ENCODE peak calls at places on chromosomes 16 and 17, in nine cellular contexts. S is left ventricle myocardium inferior; G is activated B cell treated with CpG ODN at 0.5 μM for 24 hours; X is ecto neural progenitor cell; T is activated CD4-positive, alpha-beta T cell treated with anti-CD3 and anti-CD28 coated beads, Interleukin-2, amount 50 U/mL, for 4 hours; I is memory B cell; O is SJSA1; R is NCI-H1694 treated with DMSO at 0.1 percent for 48 hours; M is GM06990. U is an unnamed sample.

GRCh38 chr17:57561072-57561861 is 183.8 kb downstream of the CCDC182 start:
- DNase-seq in O (no peak), S (no peak), M (no peak), T (no peak), X (no peak), R (no peak), G (no peak), I (no peak), U (no peak)

GRCh38 chr16:50816901-50817555 is 75.1 kb downstream of the CYLD start:
- DNase-seq in T (no peak), O (peak), R (no peak), X (peak), S (no peak), G (no peak), M (no peak), I (no peak), U (no peak)

GRCh38 chr16:25063102-25063501 is 47.9 kb upstream of the ARHGAP17 start:
- DNase-seq in X (no peak), S (no peak), R (no peak), T (no peak), O (no peak), I (no peak), G (no peak), M (no peak), U (no peak)

GRCh38 chr16:50006954-50007353 is 18.1 kb upstream of the CNEP1R1 start:
- DNase-seq in M (no peak), O (no peak), I (no peak), G (no peak), X (no peak), S (no peak), T (no peak), R (no peak), U (no peak)

GRCh38 chr16:57976331-57976796 is 5.4 kb upstream of the CNGB1 start:
- DNase-seq in T (no peak), I (no peak), S (no peak), M (no peak), X (no peak), O (no peak), G (no peak), R (no peak), U (no peak)

GRCh38 chr17:32494621-32495346 is 8.0 kb downstream of the CDK5R1 start:
- DNase-seq in G (no peak), T (no peak), O (no peak), I (no peak), S (no peak), M (no peak), R (peak), X (no peak), U (no peak)

GRCh38 chr16:69397821-69398521 is 12.2 kb upstream of the TERF2 start:
- DNase-seq in X (peak), T (no peak), O (peak), G (no peak), R (peak), S (no peak), M (no peak), I (no peak), U (peak)

GRCh38 chr16:4496305-4496704 is 20.1 kb downstream of the HMOX2 start:
- DNase-seq in T (no peak), S (no peak), O (peak), I (no peak), R (no peak), M (no peak), G (no peak), X (no peak), U (peak)

GRCh38 chr16:1899641-1900451 is 18.4 kb downstream of the HS3ST6 start:
- DNase-seq in X (no peak), O (no peak), M (no peak), S (no peak), G (no peak), T (no peak), R (no peak), I (no peak), U (no peak)

GRCh38 chr17:60941028-60941427 is 263.4 kb downstream of the BCAS3 start:
- DNase-seq in M (no peak), I (no peak), R (no peak), S (peak), O (no peak), T (no peak), X (no peak), G (no peak), U (peak)

GRCh38 chr17:12316021-12316420 is 295.3 kb downstream of the MAP2K4 start:
- DNase-seq in M (no peak), S (no peak), I (no peak), O (no peak), T (no peak), R (no peak), G (no peak), X (no peak), U (peak)

GRCh38 chr16:89801800-89802199 is 14.6 kb downstream of the FANCA start:
- DNase-seq in X (no peak), O (no peak), M (no peak), T (no peak), S (no peak), I (no peak), R (peak), G (no peak), U (no peak)

GRCh38 chr17:60641810-60642220 is 35.8 kb upstream of the BCAS3 start:
- DNase-seq in M (peak), O (peak), X (peak), G (no peak), T (peak), R (peak), S (no peak), I (peak), U (peak)

GRCh38 chr17:57166803-57167202 is 81.8 kb downstream of the AKAP1 start:
- DNase-seq in I (no peak), S (no peak), M (no peak), X (no peak), T (no peak), O (no peak), G (no peak), R (no peak), U (no peak)

GRCh38 chr16:49116873-49117272 is 164.8 kb downstream of the CBLN1 start:
- DNase-seq in O (no peak), X (no peak), S (no peak), I (no peak), R (no peak), G (no peak), M (no peak), T (no peak), U (peak)

GRCh38 chr16:88445583-88445960 is 7.5 kb upstream of the ZFPM1 start:
- DNase-seq in R (no peak), M (no peak), G (no peak), S (no peak), O (no peak), X (no peak), T (no peak), I (no peak), U (no peak)

GRCh38 chr17:44820631-44821196 is 9.4 kb downstream of the GJC1 start:
- DNase-seq in G (no peak), X (no peak), R (peak), O (peak), I (no peak), M (no peak), T (no peak), S (no peak), U (peak)

GRCh38 chr17:57577751-57578607 is 167.1 kb downstream of the CCDC182 start:
- DNase-seq in S (peak), R (peak), T (no peak), G (no peak), I (no peak), X (peak), M (no peak), O (peak), U (peak)

GRCh38 chr17:44132275-44132821 is 8.9 kb upstream of the HDAC5 start:
- DNase-seq in X (no peak), M (no peak), I (no peak), S (no peak), O (no peak), T (no peak), G (no peak), R (no peak), U (peak)

GRCh38 chr17:246851-247421 is 65.5 kb upstream of the DOC2B start:
- DNase-seq in R (no peak), X (no peak), I (no peak), M (no peak), T (no peak), G (no peak), S (peak), O (no peak), U (no peak)

GRCh38 chr16:50924759-50925545 is 183.1 kb downstream of the CYLD start:
- DNase-seq in S (no peak), X (no peak), O (no peak), M (no peak), I (no peak), T (no peak), G (no peak), R (no peak), U (no peak)

GRCh38 chr17:62860962-62861873 is 53.1 kb upstream of the MARCHF10 start:
- DNase-seq in R (no peak), X (peak), S (no peak), I (no peak), O (no peak), T (no peak), G (no peak), M (no peak), U (no peak)

GRCh38 chr16:82832861-82833260 is 206.1 kb downstream of the CDH13 start:
- DNase-seq in I (no peak), O (no peak), R (peak), G (no peak), T (no peak), S (no peak), M (no peak), X (no peak), U (peak)

GRCh38 chr17:64773836-64774761 is 112.0 kb upstream of the SMURF2 start:
- DNase-seq in T (no peak), G (no peak), S (no peak), I (no peak), O (peak), R (no peak), X (peak), M (peak), U (peak)

GRCh38 chr17:50149425-50150353 is 788 bp downstream of the PPP1R9B start:
- DNase-seq in S (peak), X (peak), G (peak), R (no peak), T (peak), O (peak), M (peak), I (peak), U (peak)

GRCh38 chr17:37551788-37552187 is 57.4 kb downstream of the SYNRG start:
- DNase-seq in R (no peak), S (no peak), M (no peak), G (no peak), X (no peak), T (no peak), O (no peak), I (no peak), U (no peak)

GRCh38 chr17:73638556-73638955 is 5.7 kb downstream of the SDK2 start:
- DNase-seq in R (no peak), O (no peak), X (no peak), M (no peak), S (no peak), T (no peak), G (no peak), I (no peak), U (no peak)

GRCh38 chr17:60455378-60455777 is 33.1 kb downstream of the CHCT1 start:
- DNase-seq in X (no peak), S (no peak), M (no peak), O (no peak), G (no peak), R (no peak), T (no peak), I (no peak), U (no peak)

GRCh38 chr16:11449716-11450115 is 104.5 kb downstream of the RMI2 start:
- DNase-seq in X (no peak), G (no peak), I (no peak), R (no peak), T (no peak), S (no peak), O (no peak), M (no peak), U (no peak)

GRCh38 chr17:18854956-18855355 is 3.0 kb upstream of the PRPSAP2 start:
- DNase-seq in I (no peak), R (no peak), T (no peak), S (no peak), G (no peak), O (no peak), M (no peak), X (peak), U (no peak)

GRCh38 chr16:9105189-9105588 is 13.7 kb downstream of the HAPSTR1 start:
- DNase-seq in X (no peak), O (no peak), G (no peak), T (no peak), I (no peak), M (no peak), R (no peak), S (no peak), U (no peak)

GRCh38 chr16:64428463-64428862 is 693.4 kb downstream of the CDH11 start:
- DNase-seq in S (no peak), O (no peak), M (no peak), I (no peak), T (no peak), R (peak), G (no peak), X (no peak), U (peak)

GRCh38 chr17:30357476-30357875 is 21.3 kb upstream of the CPD start:
- DNase-seq in R (no peak), T (no peak), O (no peak), X (no peak), G (no peak), I (no peak), M (no peak), S (no peak), U (no peak)

GRCh38 chr16:11233727-11234376 is 22.2 kb downstream of the SOCS1 start:
- DNase-seq in M (no peak), I (no peak), G (no peak), O (no peak), X (no peak), S (no peak), T (peak), R (no peak), U (peak)

GRCh38 chr16:58138852-58139251 is 9.7 kb upstream of the CFAP20 start:
- DNase-seq in I (no peak), T (no peak), X (no peak), R (no peak), S (no peak), M (no peak), G (no peak), O (no peak), U (no peak)

GRCh38 chr16:78375055-78375679 is 275.7 kb downstream of the WWOX start:
- DNase-seq in I (no peak), R (no peak), O (no peak), T (no peak), G (no peak), S (peak), X (no peak), M (no peak), U (no peak)

U was measured in EL.